ENCODE peak calls at places on chromosome 6, in nine cellular contexts. K is HAP-1; I is NCI-H1105; W is activated naive CD8-positive, alpha-beta T cell treated with anti-CD3 and anti-CD28 coated beads for 36 hours; R is cardiac muscle cell; P is left kidney; U is breast epithelium; C is iris pigment epithelial cell; D is MCF 10A. A is an unnamed sample.

GRCh38 chr6:108039681-108040080 is 34.9 kb downstream of the OSTM1 start:
- DNase-seq in U (no peak), W (no peak), I (no peak), D (no peak), R (no peak), P (no peak), K (no peak), C (no peak), A (no peak)

GRCh38 chr6:89298680-89299450 is 16.2 kb downstream of the GABRR2 start:
- DNase-seq in I (no peak), W (peak), R (no peak), U (no peak), C (peak), D (peak), K (no peak), P (peak), A (peak)

GRCh38 chr6:43740321-43740960 is 29.6 kb upstream of the VEGFA start:
- DNase-seq in C (no peak), K (no peak), U (no peak), D (no peak), P (no peak), I (no peak), R (no peak), W (no peak), A (no peak)

GRCh38 chr6:141925001-141925400 is 207.7 kb upstream of the GJE1 start:
- DNase-seq in R (peak), D (no peak), P (no peak), K (no peak), I (no peak), W (no peak), C (peak), U (no peak), A (peak)

GRCh38 chr6:47138046-47138445 is 95.9 kb upstream of the ADGRF1 start:
- DNase-seq in P (no peak), K (no peak), C (peak), W (no peak), R (no peak), U (no peak), D (peak), I (no peak), A (no peak)

GRCh38 chr6:47116086-47116485 is 74.0 kb upstream of the ADGRF1 start:
- DNase-seq in R (no peak), W (no peak), D (no peak), U (no peak), C (no peak), K (no peak), I (no peak), P (no peak), A (no peak)

GRCh38 chr6:37479266-37479854 is 20.3 kb downstream of the CCDC167 start:
- DNase-seq in I (no peak), U (no peak), R (no peak), C (no peak), D (no peak), P (no peak), W (no peak), K (no peak), A (no peak)

GRCh38 chr6:136169356-136169755 is 80.8 kb downstream of the MTFR2 start:
- DNase-seq in C (no peak), K (no peak), D (no peak), R (no peak), U (no peak), I (no peak), P (no peak), W (no peak), A (no peak)

GRCh38 chr6:21769405-21769851 is 175.9 kb downstream of the SOX4 start:
- DNase-seq in R (peak), I (no peak), C (peak), K (peak), W (no peak), D (peak), U (no peak), P (peak), A (peak)

GRCh38 chr6:134021396-134022122 is 30.9 kb downstream of the SLC2A12 start:
- DNase-seq in C (no peak), P (no peak), K (no peak), D (no peak), W (no peak), I (no peak), U (no peak), R (no peak), A (no peak)